ENCODE peak calls at places on chromosomes 5 and 9, in nine cellular contexts. P is neuronal stem cell; I is right cardiac atrium; G is lower lobe of right lung; R is GM23248; H is CD8-positive, alpha-beta T cell; C is IMR-90; N is A549; X is esophagus squamous epithelium. L is an unnamed sample.

GRCh38 chr9:133124123-133124948 is 3.3 kb upstream of the RALGDS start:
- DNase-seq in P (no peak), I (no peak), G (no peak), R (no peak), H (no peak), C (no peak), N (no peak), X (no peak), L (no peak)

GRCh38 chr9:4762889-4763521 is 22.0 kb upstream of the AK3 start:
- DNase-seq in P (peak; percentile 1), I (peak; percentile 42), G (no peak), R (peak; percentile 62), H (no peak), C (no peak), N (no peak), X (no peak), L (no peak)

GRCh38 chr9:129867138-129868032 is 32.1 kb downstream of the USP20 start:
- DNase-seq in P (no peak), I (no peak), G (no peak), R (no peak), H (no peak), C (no peak), N (no peak), X (no peak), L (no peak)

GRCh38 chr5:1297243-1297642 is 2.4 kb upstream of the TERT start:
- DNase-seq in P (no peak), I (no peak), G (no peak), R (no peak), H (peak; percentile 34), C (no peak), N (no peak), X (no peak), L (no peak)

GRCh38 chr9:86287013-86287412 is 4.7 kb upstream of the ISCA1 start:
- DNase-seq in P (peak; percentile 54), I (no peak), G (no peak), R (peak; percentile 63), H (no peak), C (peak; percentile 70), N (peak; percentile 60), X (no peak), L (no peak)

GRCh38 chr5:126512451-126512850 is 82.6 kb downstream of the ALDH7A1 start:
- DNase-seq in P (no peak), I (no peak), G (no peak), R (no peak), H (no peak), C (no peak), N (no peak), X (no peak), L (no peak)

GRCh38 chr9:1049641-1050040 is 516 bp upstream of the DMRT2 start:
- DNase-seq in P (no peak), I (no peak), G (no peak), R (no peak), H (no peak), C (no peak), N (no peak), X (no peak), L (no peak)

GRCh38 chr9:115250646-115251045 is 132.7 kb upstream of the TNC start:
- DNase-seq in P (no peak), I (no peak), G (no peak), R (peak; percentile 60), H (no peak), C (peak; percentile 98), N (no peak), X (no peak), L (no peak)

GRCh38 chr5:142683885-142684505 is 1.9 kb downstream of the FGF1 start:
- DNase-seq in P (no peak), I (no peak), G (no peak), R (no peak), H (no peak), C (no peak), N (no peak), X (no peak), L (no peak)

GRCh38 chr5:59693492-59693891 is 200.0 kb downstream of the PDE4D start:
- DNase-seq in P (no peak), I (no peak), G (no peak), R (no peak), H (no peak), C (no peak), N (no peak), X (no peak), L (no peak)

GRCh38 chr9:131228988-131229387 is 47.3 kb downstream of the FAM78A start:
- DNase-seq in P (no peak), I (no peak), G (no peak), R (no peak), H (no peak), C (peak; percentile 93), N (no peak), X (no peak), L (no peak)
- H3K4me3 ChIP-seq in P (no peak overlapping the region), I (no peak overlapping the region), G (peak overlapping the region; percentile 45), R (no peak overlapping the region), H (no peak overlapping the region), C (no peak overlapping the region), N (no peak overlapping the region), X (no peak overlapping the region), L (no peak overlapping the region)

GRCh38 chr5:132776077-132776931 is 735 bp downstream of the SEPTIN8 start:
- DNase-seq in P (no peak), I (peak; percentile 48), G (no peak), R (peak; percentile 53), H (no peak), C (no peak), N (peak; percentile 33), X (no peak), L (peak; percentile 11)
- H3K4me1 ChIP-seq in P (peaks cover 22% of the 10 kb centered on the region), I (peaks cover 26% of the 10 kb centered on the region), G (peaks cover 30% of the 10 kb centered on the region), R (peaks cover 24% of the 10 kb centered on the region), H (peaks cover 20% of the 10 kb centered on the region), C (peaks cover 17% of the 10 kb centered on the region), N (peaks cover 7% of the 10 kb centered on the region), X (peaks cover 32% of the 10 kb centered on the region), L (peaks cover 15% of the 10 kb centered on the region)

DNA sequence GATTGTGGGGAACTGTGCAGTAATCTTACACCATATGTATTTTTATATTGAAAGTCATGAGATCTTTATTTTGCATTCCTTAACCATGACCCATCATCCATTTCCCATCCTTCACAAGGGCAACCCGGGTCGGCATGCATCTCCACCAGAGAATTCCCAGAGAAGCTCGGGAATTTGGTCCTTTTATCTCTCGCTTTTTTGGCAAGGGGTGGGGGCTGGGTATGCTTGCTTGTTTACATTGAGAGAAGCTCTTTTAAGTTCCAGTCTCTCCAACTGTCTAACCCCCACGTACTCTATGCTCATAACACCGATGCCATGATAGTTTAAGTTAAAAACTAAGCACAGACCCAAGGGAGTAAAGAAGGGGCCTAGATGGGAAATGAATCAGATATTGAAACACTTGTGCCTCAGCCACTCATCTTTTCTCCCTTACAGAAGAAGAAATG is 109.9 kb upstream of the NFIB start:
- DNase-seq in P (no peak), I (no peak), G (no peak), R (peak; percentile 44), H (no peak), C (peak; percentile 77), N (no peak), X (no peak), L (no peak)
- H3K4me3 ChIP-seq in P (no peak overlapping the region), I (no peak overlapping the region), G (no peak overlapping the region), R (peak overlapping the region; percentile 16), H (no peak overlapping the region), C (no peak overlapping the region), N (no peak overlapping the region), X (no peak overlapping the region), L (no peak overlapping the region)

GRCh38 chr5:68288756-68289134 is 73.2 kb downstream of the PIK3R1 start:
- DNase-seq in P (no peak), I (no peak), G (no peak), R (no peak), H (no peak), C (no peak), N (no peak), X (no peak), L (no peak)
- H3K4me1 ChIP-seq in P (peaks cover 6% of the 10 kb centered on the region), I (peaks cover 4% of the 10 kb centered on the region), G (peaks cover 84% of the 10 kb centered on the region), R (peaks cover 61% of the 10 kb centered on the region), H (peaks cover 68% of the 10 kb centered on the region), C (peaks cover 9% of the 10 kb centered on the region), N (peaks cover 56% of the 10 kb centered on the region), X (peaks cover 28% of the 10 kb centered on the region), L (peaks cover 76% of the 10 kb centered on the region)

GRCh38 chr9:127578952-127579853 is 32.9 kb upstream of the STXBP1 start:
- DNase-seq in P (no peak), I (peak; percentile 92), G (peak; percentile 93), R (peak; percentile 99), H (peak; percentile 85), C (peak; percentile 98), N (peak; percentile 93), X (peak; percentile 58), L (peak; percentile 27)

GRCh38 chr9:127575875-127576778 is 36.0 kb upstream of the STXBP1 start:
- DNase-seq in P (no peak), I (no peak), G (no peak), R (no peak), H (no peak), C (no peak), N (peak; percentile 53), X (no peak), L (no peak)

GRCh38 chr9:127580879-127581278 is 31.2 kb upstream of the STXBP1 start:
- DNase-seq in P (no peak), I (no peak), G (no peak), R (no peak), H (no peak), C (no peak), N (no peak), X (no peak), L (no peak)

GRCh38 chr9:127580371-127580770 is 31.7 kb upstream of the STXBP1 start:
- DNase-seq in P (no peak), I (no peak), G (peak; percentile 74), R (no peak), H (no peak), C (no peak), N (no peak), X (no peak), L (no peak)

GRCh38 chr9:127578627-127578951 is 33.5 kb upstream of the STXBP1 start:
- DNase-seq in P (no peak), I (no peak), G (no peak), R (no peak), H (no peak), C (no peak), N (no peak), X (no peak), L (no peak)
- H3K4me3 ChIP-seq in P (peak overlapping the region; percentile 19), I (no peak overlapping the region), G (peak overlapping the region; percentile 40), R (peak overlapping the region; percentile 74), H (no peak overlapping the region), C (peak overlapping the region; percentile 31), N (peak overlapping the region; percentile 52), X (peak overlapping the region; percentile 46), L (no peak overlapping the region)

L was measured in CD8-positive, alpha-beta memory T cell.